ENCODE peak calls at places on chromosomes 11 and 22, in four cellular contexts. I is C1 segment of cervical spinal cord; T is stimulated activated CD8-positive, alpha-beta memory T cell treated with anti-CD3 and anti-CD28 coated beads, Interleukin-2, amount 100 ng/mL, for 48 hours; C is DMS53. J is an unnamed sample.

GRCh38 chr11:79206951-79207350 is 233.9 kb downstream of the TENM4 start:
- DNase-seq in I (no peak), C (no peak), T (no peak), J (no peak)

GRCh38 chr11:126186708-126187481 is 24.6 kb downstream of the RPUSD4 start:
- DNase-seq in C (peak), I (no peak), T (no peak), J (no peak)

GRCh38 chr11:119426142-119426541 is 3.2 kb upstream of the THY1 start:
- DNase-seq in C (no peak), I (no peak), T (no peak), J (no peak)

GRCh38 chr11:71119656-71120269 is 132.6 kb downstream of the SHANK2 start:
- DNase-seq in I (no peak), T (no peak), C (no peak), J (no peak)

GRCh38 chr22:28978863-28979799 is 82.5 kb downstream of the C22orf31 start:
- DNase-seq in I (no peak), T (no peak), C (peak), J (no peak)

GRCh38 chr11:33005175-33005574 is 10.5 kb upstream of the DEPDC7 start:
- DNase-seq in T (no peak), C (no peak), I (no peak), J (no peak)

GRCh38 chr11:8082391-8083087 is 1.5 kb downstream of the TUB start:
- DNase-seq in I (no peak), T (no peak), C (peak), J (no peak)

GRCh38 chr11:19785265-19785664 is 72.6 kb downstream of the NAV2 start:
- DNase-seq in C (no peak), T (no peak), I (no peak), J (no peak)

GRCh38 chr11:128633384-128633965 is 46.1 kb upstream of the ETS1 start:
- DNase-seq in C (no peak), T (no peak), I (no peak), J (no peak)

GRCh38 chr11:2561283-2562180 is 116.7 kb downstream of the KCNQ1 start:
- DNase-seq in I (no peak), C (no peak), T (no peak), J (no peak)

GRCh38 chr11:1150769-1151365 is 6.9 kb upstream of the MUC5AC start:
- DNase-seq in T (no peak), C (no peak), I (no peak), J (no peak)

GRCh38 chr22:44786610-44787009 is 34.2 kb downstream of the ARHGAP8 start:
- DNase-seq in T (no peak), C (no peak), I (no peak), J (no peak)

GRCh38 chr22:44363214-44363979 is 50.6 kb upstream of the SHISAL1 start:
- DNase-seq in T (no peak), I (no peak), C (peak), J (no peak)

GRCh38 chr11:2180775-2181370 is 9.3 kb upstream of the TH start:
- DNase-seq in I (no peak), T (no peak), C (no peak), J (no peak)

GRCh38 chr11:96222102-96222501 is 120.9 kb downstream of the MAML2 start:
- DNase-seq in I (no peak), T (no peak), C (no peak), J (no peak)

GRCh38 chr11:44178381-44178780 is 82.9 kb downstream of the EXT2 start:
- DNase-seq in I (no peak), C (no peak), T (no peak), J (no peak)

GRCh38 chr11:70169632-70170031 is 33.5 kb upstream of the FADD start:
- DNase-seq in I (no peak), C (no peak), T (no peak), J (no peak)